ENCODE peak calls at places on chromosomes 5 and 9, in nine cellular contexts. I is upper lobe of left lung; X is endothelial cell of umbilical vein; H is CD8-positive, alpha-beta T cell; E is pancreas; L is psoas muscle; D is PC-3; K is AG04450; F is Peyer's patch. C is an unnamed sample.
A peak's percentile ranks its signal among the peaks of the same experiment; 100 is the strongest.

GRCh38 chr9:7315116-7315515 is 484.5 kb downstream of the DMAC1 start:
- DNase-seq in I (no peak), X (no peak), H (no peak), E (no peak), L (no peak), D (no peak), K (no peak), F (no peak), C (no peak)

GRCh38 chr5:657570-657969 is 35.6 kb downstream of the TPPP start:
- DNase-seq in I (peak; percentile 19), X (peak; percentile 80), H (no peak), E (no peak), L (no peak), D (peak; percentile 89), K (peak; percentile 34), F (no peak), C (no peak)

GRCh38 chr5:65100846-65101678 is 332.3 kb downstream of the CWC27 start:
- DNase-seq in I (peak; percentile 62), X (peak; percentile 74), H (no peak), E (peak; percentile 59), L (peak; percentile 37), D (peak; percentile 61), K (peak; percentile 72), F (no peak), C (no peak)

GRCh38 chr9:70466976-70467551 is 52.6 kb upstream of the KLF9 start:
- DNase-seq in I (peak; percentile 45), X (peak; percentile 38), H (no peak), E (no peak), L (no peak), D (peak; percentile 15), K (no peak), F (no peak), C (no peak)

GRCh38 chr9:116566677-116567488 is 120.2 kb upstream of the TRIM32 start:
- DNase-seq in I (peak; percentile 32), X (no peak), H (no peak), E (peak; percentile 57), L (no peak), D (peak; percentile 57), K (peak; percentile 18), F (no peak), C (no peak)

GRCh38 chr9:79477241-79477830 is 94.4 kb upstream of the TLE4 start:
- DNase-seq in I (no peak), X (no peak), H (no peak), E (no peak), L (no peak), D (no peak), K (no peak), F (no peak), C (no peak)

GRCh38 chr9:91746357-91746756 is 203.7 kb downstream of the ROR2 start:
- DNase-seq in I (no peak), X (no peak), H (no peak), E (no peak), L (no peak), D (no peak), K (no peak), F (no peak), C (no peak)

GRCh38 chr5:32044904-32045303 is 129.2 kb downstream of the GOLPH3 start:
- DNase-seq in I (no peak), X (no peak), H (no peak), E (no peak), L (no peak), D (peak; percentile 93), K (no peak), F (no peak), C (no peak)

GRCh38 chr9:129256959-129257713 is 79.1 kb upstream of the IER5L start:
- DNase-seq in I (no peak), X (no peak), H (no peak), E (no peak), L (no peak), D (no peak), K (no peak), F (no peak), C (no peak)

GRCh38 chr9:129262261-129262660 is 84.2 kb upstream of the IER5L start:
- DNase-seq in I (no peak), X (no peak), H (no peak), E (no peak), L (no peak), D (no peak), K (no peak), F (no peak), C (no peak)

GRCh38 chr9:129258124-129258822 is 80.2 kb upstream of the IER5L start:
- DNase-seq in I (peak; percentile 90), X (peak; percentile 75), H (peak; percentile 77), E (peak; percentile 81), L (peak; percentile 94), D (peak; percentile 14), K (peak; percentile 61), F (peak; percentile 70), C (no peak)

GRCh38 chr9:129259373-129259772 is 81.3 kb upstream of the IER5L start:
- DNase-seq in I (no peak), X (no peak), H (no peak), E (no peak), L (no peak), D (no peak), K (no peak), F (no peak), C (no peak)

DNA sequence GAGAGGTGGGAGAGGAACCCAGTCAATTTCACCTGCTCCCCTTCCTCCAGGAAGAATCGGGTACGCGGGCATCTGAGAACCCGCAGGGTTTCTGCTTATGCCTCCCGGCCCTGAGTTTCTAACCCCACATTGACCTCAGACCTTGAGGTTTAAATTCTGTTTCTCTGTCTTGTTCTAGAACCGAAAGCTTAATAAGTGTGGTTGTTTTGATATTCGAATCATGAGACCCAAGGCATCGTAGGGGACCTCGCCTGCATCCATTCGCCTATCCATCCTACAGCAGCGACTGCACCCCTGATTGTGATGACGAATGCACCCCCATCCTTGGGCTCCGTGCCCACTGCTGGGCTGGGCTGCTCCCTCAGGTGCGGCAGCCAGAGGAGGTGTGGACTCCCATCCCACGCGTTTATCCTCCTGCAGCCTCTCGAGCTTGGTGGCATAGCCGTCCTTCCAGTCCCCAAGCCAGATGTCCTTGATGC is 80.8 kb upstream of the IER5L start:
- DNase-seq in I (no peak), X (no peak), H (no peak), E (no peak), L (no peak), D (no peak), K (no peak), F (no peak), C (no peak)
- H3K27me3 ChIP-seq in I (peaks cover 4% of the 10 kb centered on the region), X (peaks cover 6% of the 10 kb centered on the region), H (no peaks in the 10 kb centered on the region), E (peaks cover 16% of the 10 kb centered on the region), L (no peaks in the 10 kb centered on the region), D (peaks cover 3% of the 10 kb centered on the region), K (no peaks in the 10 kb centered on the region), F (no peaks in the 10 kb centered on the region), C (no peaks in the 10 kb centered on the region)

GRCh38 chr5:12003680-12004079 is 99.4 kb upstream of the CTNND2 start:
- DNase-seq in I (no peak), X (no peak), H (no peak), E (no peak), L (no peak), D (no peak), K (no peak), F (no peak), C (no peak)
- H3K27ac ChIP-seq in I (no peak overlapping the region), X (no peak overlapping the region), H (no peak overlapping the region), E (no peak overlapping the region), L (no peak overlapping the region), D (no peak overlapping the region), K (no peak overlapping the region), F (no peak overlapping the region), C (no peak overlapping the region)

GRCh38 chr9:136400038-136400834 is at the start of gene SNAPC4:
- DNase-seq in I (peak; percentile 90), X (peak; percentile 82), H (peak; percentile 69), E (peak; percentile 75), L (peak; percentile 87), D (peak; percentile 85), K (peak; percentile 34), F (peak; percentile 82), C (peak; percentile 23)

GRCh38 chr9:136399176-136400037 is 563 bp downstream of the SNAPC4 start:
- DNase-seq in I (no peak), X (peak; percentile 24), H (no peak), E (no peak), L (no peak), D (peak; percentile 22), K (no peak), F (no peak), C (no peak)

GRCh38 chr9:136397643-136398042 is 2.3 kb downstream of the SNAPC4 start:
- DNase-seq in I (no peak), X (no peak), H (no peak), E (no peak), L (no peak), D (no peak), K (no peak), F (no peak), C (no peak)

GRCh38 chr9:136396219-136396515 is 3.8 kb downstream of the SNAPC4 start:
- DNase-seq in I (no peak), X (no peak), H (no peak), E (no peak), L (no peak), D (no peak), K (no peak), F (no peak), C (no peak)

DNA sequence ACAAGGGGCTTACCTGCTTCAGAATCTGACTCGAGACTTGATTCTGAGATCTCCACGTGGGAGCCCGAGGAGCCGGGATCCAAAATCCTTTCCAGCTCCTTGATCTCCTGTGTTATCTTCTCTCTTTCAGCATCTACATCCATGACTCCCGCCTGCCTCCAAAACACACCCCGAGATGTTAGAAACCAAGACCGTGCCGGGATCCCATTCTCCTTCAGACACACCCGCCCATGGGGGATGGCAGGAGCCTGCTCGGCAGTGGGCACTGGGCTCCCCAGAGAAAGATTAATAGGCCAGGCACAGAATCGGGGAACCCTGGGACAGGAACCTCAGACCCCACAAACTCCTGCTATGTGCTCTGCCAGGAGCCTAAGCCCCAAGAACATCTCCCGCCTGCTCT is 1.7 kb downstream of the SNAPC4 start:
- DNase-seq in I (no peak), X (no peak), H (no peak), E (no peak), L (no peak), D (no peak), K (no peak), F (no peak), C (no peak)
- H3K4me3 ChIP-seq in I (no peak overlapping the region), X (no peak overlapping the region), H (no peak overlapping the region), E (no peak overlapping the region), L (no peak overlapping the region), D (peak overlapping the region; percentile 91), K (peak overlapping the region; percentile 86), F (no peak overlapping the region), C (no peak overlapping the region)

GRCh38 chr9:93962561-93963440 is 7.6 kb upstream of the BARX1 start:
- DNase-seq in I (peak; percentile 85), X (peak; percentile 87), H (peak; percentile 50), E (peak; percentile 79), L (peak; percentile 75), D (peak; percentile 82), K (peak; percentile 53), F (peak; percentile 71), C (peak; percentile 22)

GRCh38 chr9:93960971-93961841 is 6.1 kb upstream of the BARX1 start:
- DNase-seq in I (no peak), X (no peak), H (no peak), E (no peak), L (no peak), D (no peak), K (no peak), F (no peak), C (no peak)

GRCh38 chr9:93963969-93964368 is 8.8 kb upstream of the BARX1 start:
- DNase-seq in I (peak; percentile 10), X (no peak), H (no peak), E (no peak), L (no peak), D (no peak), K (no peak), F (no peak), C (no peak)

GRCh38 chr9:93960221-93960970 is 5.2 kb upstream of the BARX1 start:
- DNase-seq in I (no peak), X (no peak), H (no peak), E (no peak), L (no peak), D (peak; percentile 20), K (no peak), F (no peak), C (no peak)

GRCh38 chr9:93962041-93962440 is 6.9 kb upstream of the BARX1 start:
- DNase-seq in I (no peak), X (no peak), H (no peak), E (no peak), L (no peak), D (no peak), K (no peak), F (no peak), C (no peak)
- H3K27me3 ChIP-seq in I (peaks cover 40% of the 10 kb centered on the region), X (peaks cover 51% of the 10 kb centered on the region), H (peaks cover 37% of the 10 kb centered on the region), E (peaks cover 30% of the 10 kb centered on the region), L (no peaks in the 10 kb centered on the region), D (no peaks in the 10 kb centered on the region), K (peaks cover 62% of the 10 kb centered on the region), F (peaks cover 46% of the 10 kb centered on the region), C (peaks cover 27% of the 10 kb centered on the region)

C was measured in esophagus squamous epithelium.